ENCODE peak calls at places on chromosomes 3 and 15, in five cellular contexts. One of them, this sample, is unnamed.

GRCh38 chr3:162978136-162978535 is 1481.5 kb downstream of the OTOL1 start:
- DNase-seq in dorsolateral prefrontal cortex: no peak
- DNase-seq in fibroblast of lung: no peak
- DNase-seq in endothelial cell: no peak
- DNase-seq in transverse colon: no peak
- DNase-seq in this sample: peak; percentile 18

GRCh38 chr3:116314476-116314875 is 130.8 kb downstream of the LSAMP start:
- DNase-seq in endothelial cell: no peak
- DNase-seq in dorsolateral prefrontal cortex: no peak
- DNase-seq in fibroblast of lung: peak; percentile 74
- DNase-seq in transverse colon: no peak
- DNase-seq in this sample: no peak

GRCh38 chr3:57956119-57956832 is 51.9 kb upstream of the FLNB start:
- DNase-seq in dorsolateral prefrontal cortex: no peak
- DNase-seq in transverse colon: no peak
- DNase-seq in endothelial cell: no peak
- DNase-seq in fibroblast of lung: peak; percentile 94
- DNase-seq in this sample: peak; percentile 96

GRCh38 chr3:64293121-64293520 is 67.9 kb upstream of the PRICKLE2 start:
- DNase-seq in endothelial cell: no peak
- DNase-seq in dorsolateral prefrontal cortex: peak; percentile 38
- DNase-seq in transverse colon: no peak
- DNase-seq in fibroblast of lung: no peak
- DNase-seq in this sample: no peak

GRCh38 chr3:127043041-127043641 is 60.2 kb downstream of the PLXNA1 start:
- DNase-seq in endothelial cell: no peak
- DNase-seq in dorsolateral prefrontal cortex: no peak
- DNase-seq in fibroblast of lung: peak; percentile 50
- DNase-seq in transverse colon: no peak
- DNase-seq in this sample: no peak

GRCh38 chr15:75036269-75036668 is 12.9 kb downstream of the PPCDC start:
- DNase-seq in fibroblast of lung: no peak
- DNase-seq in dorsolateral prefrontal cortex: no peak
- DNase-seq in transverse colon: peak; percentile 68
- DNase-seq in endothelial cell: no peak
- DNase-seq in this sample: peak; percentile 70

GRCh38 chr15:81372571-81372970 is 1.4 kb downstream of the TMC3 start:
- DNase-seq in fibroblast of lung: no peak
- DNase-seq in endothelial cell: no peak
- DNase-seq in dorsolateral prefrontal cortex: no peak
- DNase-seq in transverse colon: no peak
- DNase-seq in this sample: no peak

GRCh38 chr3:111787556-111788463 is 71.3 kb upstream of the PHLDB2 start:
- DNase-seq in transverse colon: no peak
- DNase-seq in endothelial cell: no peak
- DNase-seq in dorsolateral prefrontal cortex: no peak
- DNase-seq in fibroblast of lung: no peak
- DNase-seq in this sample: no peak

GRCh38 chr3:147945968-147946519 is 536.9 kb downstream of the ZIC1 start:
- DNase-seq in dorsolateral prefrontal cortex: no peak
- DNase-seq in endothelial cell: no peak
- DNase-seq in fibroblast of lung: peak; percentile 94
- DNase-seq in transverse colon: peak; percentile 15
- DNase-seq in this sample: peak; percentile 95

GRCh38 chr15:39919396-39919739 is 698 bp downstream of the GPR176 start:
- DNase-seq in fibroblast of lung: no peak
- DNase-seq in transverse colon: no peak
- DNase-seq in dorsolateral prefrontal cortex: no peak
- DNase-seq in endothelial cell: peak; percentile 9
- DNase-seq in this sample: no peak

GRCh38 chr15:27454281-27455060 is 483.5 kb downstream of the GABRG3 start:
- DNase-seq in transverse colon: no peak
- DNase-seq in fibroblast of lung: peak; percentile 97
- DNase-seq in dorsolateral prefrontal cortex: no peak
- DNase-seq in endothelial cell: no peak
- DNase-seq in this sample: peak; percentile 67

GRCh38 chr3:170355738-170356595 is 1.5 kb upstream of the SKIL start:
- DNase-seq in transverse colon: peak; percentile 56
- DNase-seq in fibroblast of lung: peak; percentile 69
- DNase-seq in dorsolateral prefrontal cortex: peak; percentile 38
- DNase-seq in endothelial cell: peak; percentile 22
- DNase-seq in this sample: peak; percentile 25

GRCh38 chr15:70196314-70197291 is 98.9 kb upstream of the TLE3 start:
- DNase-seq in fibroblast of lung: peak; percentile 99
- DNase-seq in endothelial cell: no peak
- DNase-seq in transverse colon: peak; percentile 60
- DNase-seq in dorsolateral prefrontal cortex: no peak
- DNase-seq in this sample: peak; percentile 73

GRCh38 chr3:150754896-150755295 is 8.1 kb downstream of the SIAH2 start:
- DNase-seq in endothelial cell: no peak
- DNase-seq in dorsolateral prefrontal cortex: no peak
- DNase-seq in fibroblast of lung: no peak
- DNase-seq in transverse colon: no peak
- DNase-seq in this sample: no peak

DNA sequence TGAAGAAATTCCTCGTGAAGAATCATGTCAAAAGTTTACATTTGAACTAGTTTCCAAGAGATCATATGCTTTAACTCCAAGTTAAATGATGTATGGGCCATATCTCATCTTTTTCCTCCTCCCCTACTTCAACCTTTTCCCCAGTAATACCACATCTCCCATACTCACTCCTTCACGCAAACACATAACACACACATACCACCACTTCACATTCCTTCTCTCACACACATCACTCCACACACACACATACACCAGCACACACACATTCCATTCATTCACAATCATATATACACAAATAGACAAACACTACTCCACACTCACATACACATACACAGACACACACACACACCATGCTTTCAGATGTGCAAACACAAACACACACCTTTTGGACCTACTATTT is 769.0 kb upstream of the NR2F2 start:
- DNase-seq in fibroblast of lung: peak; percentile 62
- DNase-seq in endothelial cell: no peak
- DNase-seq in transverse colon: no peak
- DNase-seq in dorsolateral prefrontal cortex: no peak
- DNase-seq in this sample: no peak
- TF ChIP-seq CTCF in fibroblast of lung: no peak
- TF ChIP-seq CTCF in endothelial cell: no peak
- TF ChIP-seq CTCF in transverse colon: no peak
- TF ChIP-seq CTCF in dorsolateral prefrontal cortex: no peak
- TF ChIP-seq CTCF in this sample: no peak

DNA sequence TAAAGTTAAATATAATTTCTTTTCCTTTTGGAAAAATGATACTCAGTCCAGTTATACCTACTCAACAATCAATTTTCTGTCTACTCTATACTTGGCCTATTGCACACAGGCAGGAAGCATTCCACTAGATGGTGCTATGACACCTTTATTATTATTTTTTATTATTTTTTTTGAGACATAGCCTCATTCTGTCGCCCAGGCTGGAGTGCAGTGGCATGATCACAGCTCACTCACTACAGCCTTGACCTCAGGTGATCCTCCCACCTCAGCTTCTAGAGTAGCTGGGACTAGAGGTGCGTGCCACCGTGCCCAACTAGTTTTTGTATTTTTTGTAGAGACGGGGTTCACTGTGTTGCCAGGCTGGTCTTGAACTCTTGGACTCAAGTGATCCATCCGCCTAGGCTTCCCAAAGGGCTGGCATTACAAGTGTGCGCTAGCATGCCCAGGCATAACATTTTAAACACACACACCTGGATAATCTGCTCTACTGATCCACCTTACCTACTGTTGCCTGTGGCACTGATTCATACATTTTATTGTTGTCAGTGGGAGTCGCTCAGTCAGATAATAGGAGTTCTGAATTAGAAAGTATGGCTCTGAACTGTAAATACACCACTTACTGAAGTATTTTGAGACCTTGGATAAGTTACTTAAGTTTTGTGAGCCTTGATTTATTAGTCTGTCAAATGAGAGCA is 56.2 kb downstream of the EIF3J start:
- DNase-seq in transverse colon: no peak
- DNase-seq in endothelial cell: no peak
- DNase-seq in dorsolateral prefrontal cortex: no peak
- DNase-seq in fibroblast of lung: no peak
- DNase-seq in this sample: peak; percentile 26
- TF ChIP-seq CTCF in transverse colon: peak; percentile 11
- TF ChIP-seq CTCF in endothelial cell: peak; percentile 41
- TF ChIP-seq CTCF in dorsolateral prefrontal cortex: peak; percentile 53
- TF ChIP-seq CTCF in fibroblast of lung: peak; percentile 34
- TF ChIP-seq CTCF in this sample: peak; percentile 60

GRCh38 chr15:65101418-65101890 is 13.5 kb downstream of the UBAP1L start:
- DNase-seq in fibroblast of lung: peak; percentile 29
- DNase-seq in transverse colon: peak; percentile 83
- DNase-seq in dorsolateral prefrontal cortex: peak; percentile 64
- DNase-seq in endothelial cell: peak; percentile 88
- DNase-seq in this sample: peak; percentile 63

GRCh38 chr15:65099336-65099735 is 15.7 kb downstream of the UBAP1L start:
- DNase-seq in endothelial cell: no peak
- DNase-seq in transverse colon: no peak
- DNase-seq in fibroblast of lung: no peak
- DNase-seq in dorsolateral prefrontal cortex: no peak
- DNase-seq in this sample: no peak

GRCh38 chr15:65102912-65103311 is 12.1 kb downstream of the UBAP1L start:
- DNase-seq in dorsolateral prefrontal cortex: no peak
- DNase-seq in fibroblast of lung: no peak
- DNase-seq in transverse colon: no peak
- DNase-seq in endothelial cell: no peak
- DNase-seq in this sample: no peak

GRCh38 chr15:65100427-65100826 is 14.6 kb downstream of the UBAP1L start:
- DNase-seq in transverse colon: peak; percentile 58
- DNase-seq in fibroblast of lung: no peak
- DNase-seq in dorsolateral prefrontal cortex: no peak
- DNase-seq in endothelial cell: no peak
- DNase-seq in this sample: no peak

GRCh38 chr15:65101891-65102708 is 12.9 kb downstream of the UBAP1L start:
- DNase-seq in fibroblast of lung: no peak
- DNase-seq in transverse colon: no peak
- DNase-seq in dorsolateral prefrontal cortex: no peak
- DNase-seq in endothelial cell: peak; percentile 56
- DNase-seq in this sample: no peak
- TF ChIP-seq CTCF in fibroblast of lung: no peak
- TF ChIP-seq CTCF in transverse colon: no peak
- TF ChIP-seq CTCF in dorsolateral prefrontal cortex: no peak
- TF ChIP-seq CTCF in endothelial cell: no peak
- TF ChIP-seq CTCF in this sample: no peak

DNA sequence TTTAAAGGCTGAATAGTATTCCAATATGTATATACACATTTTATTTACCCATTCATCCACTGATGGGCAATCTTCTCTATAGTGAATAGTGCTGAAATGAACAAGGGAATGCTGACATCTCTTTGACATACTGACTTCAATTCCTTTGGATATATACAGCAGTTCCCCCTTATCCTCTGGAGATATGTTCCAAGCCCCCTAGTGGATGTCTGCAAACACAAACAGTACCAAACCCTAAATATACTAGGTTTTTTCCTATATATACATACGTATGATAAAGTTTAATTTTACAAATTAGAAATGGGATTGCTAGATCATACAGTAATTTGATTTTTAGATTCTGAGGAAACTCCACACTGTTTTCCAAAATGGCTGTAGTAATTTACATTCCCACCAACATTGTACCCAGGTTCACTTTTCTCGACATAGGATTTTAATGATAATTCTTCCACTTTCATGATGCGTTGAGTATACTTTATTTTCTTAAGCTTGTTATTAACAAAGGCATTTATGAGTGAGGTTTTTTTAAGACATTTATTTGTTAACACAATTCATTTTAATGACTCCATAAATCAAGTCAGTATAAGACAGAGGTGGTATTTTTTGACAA is 38.2 kb downstream of the VPS13C start:
- DNase-seq in dorsolateral prefrontal cortex: no peak
- DNase-seq in fibroblast of lung: no peak
- DNase-seq in endothelial cell: no peak
- DNase-seq in transverse colon: no peak
- DNase-seq in this sample: peak; percentile 8
- TF ChIP-seq CTCF in dorsolateral prefrontal cortex: no peak
- TF ChIP-seq CTCF in fibroblast of lung: no peak
- TF ChIP-seq CTCF in endothelial cell: peak; percentile 60
- TF ChIP-seq CTCF in transverse colon: no peak
- TF ChIP-seq CTCF in this sample: peak; percentile 39

DNA sequence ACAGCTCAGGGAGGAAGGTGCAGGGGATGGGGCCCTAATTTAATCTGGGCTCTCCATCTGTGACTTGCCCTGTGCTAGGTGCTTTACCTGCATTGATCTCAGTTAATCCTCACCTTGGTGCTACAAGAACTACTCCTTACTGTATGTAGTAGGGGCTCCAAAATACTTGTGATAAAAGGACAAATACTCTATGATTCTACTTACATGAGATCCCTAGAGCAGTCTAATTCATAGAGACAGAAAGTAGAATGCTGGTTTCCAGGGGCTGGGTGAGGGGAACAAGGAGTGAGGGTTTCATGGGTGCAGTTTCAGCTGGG is 67.2 kb downstream of the SLC6A1 start:
- DNase-seq in transverse colon: no peak
- DNase-seq in fibroblast of lung: no peak
- DNase-seq in dorsolateral prefrontal cortex: no peak
- DNase-seq in endothelial cell: no peak
- DNase-seq in this sample: no peak
- TF ChIP-seq CTCF in transverse colon: no peak
- TF ChIP-seq CTCF in fibroblast of lung: no peak
- TF ChIP-seq CTCF in dorsolateral prefrontal cortex: no peak
- TF ChIP-seq CTCF in endothelial cell: no peak
- TF ChIP-seq CTCF in this sample: no peak

GRCh38 chr3:133211449-133211848 is 173.3 kb downstream of the TMEM108 start:
- DNase-seq in endothelial cell: no peak
- DNase-seq in dorsolateral prefrontal cortex: no peak
- DNase-seq in fibroblast of lung: peak; percentile 27
- DNase-seq in transverse colon: no peak
- DNase-seq in this sample: no peak

GRCh38 chr3:133213942-133214341 is 175.8 kb downstream of the TMEM108 start:
- DNase-seq in dorsolateral prefrontal cortex: no peak
- DNase-seq in transverse colon: no peak
- DNase-seq in endothelial cell: no peak
- DNase-seq in fibroblast of lung: no peak
- DNase-seq in this sample: no peak

GRCh38 chr3:133209871-133210550 is 171.8 kb downstream of the TMEM108 start:
- DNase-seq in dorsolateral prefrontal cortex: no peak
- DNase-seq in endothelial cell: no peak
- DNase-seq in transverse colon: no peak
- DNase-seq in fibroblast of lung: peak; percentile 61
- DNase-seq in this sample: peak; percentile 30

GRCh38 chr3:133206921-133207320 is 168.7 kb downstream of the TMEM108 start:
- DNase-seq in endothelial cell: no peak
- DNase-seq in transverse colon: no peak
- DNase-seq in fibroblast of lung: no peak
- DNase-seq in dorsolateral prefrontal cortex: no peak
- DNase-seq in this sample: no peak

DNA sequence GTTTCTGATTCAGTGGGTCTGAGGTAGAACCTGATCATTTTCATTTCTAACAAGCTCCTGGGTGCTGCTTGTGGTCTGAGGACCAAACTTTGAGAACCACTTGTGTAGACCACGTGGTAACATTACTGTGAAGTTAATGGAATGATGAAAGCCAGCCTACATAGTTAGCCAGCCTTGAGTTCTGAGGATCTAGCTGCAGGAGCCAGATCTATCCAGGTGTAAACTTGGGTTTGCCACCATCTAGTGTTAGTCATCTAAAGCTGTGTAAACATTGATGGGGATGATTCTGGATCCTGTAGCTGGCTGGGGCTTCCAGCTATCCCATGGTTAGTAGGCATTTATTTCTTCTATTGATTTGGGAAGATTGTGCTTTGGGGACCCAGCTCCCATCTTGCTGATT is 170.0 kb downstream of the TMEM108 start:
- DNase-seq in endothelial cell: no peak
- DNase-seq in dorsolateral prefrontal cortex: no peak
- DNase-seq in transverse colon: no peak
- DNase-seq in fibroblast of lung: peak; percentile 7
- DNase-seq in this sample: no peak
- TF ChIP-seq CTCF in endothelial cell: no peak
- TF ChIP-seq CTCF in dorsolateral prefrontal cortex: no peak
- TF ChIP-seq CTCF in transverse colon: no peak
- TF ChIP-seq CTCF in fibroblast of lung: no peak
- TF ChIP-seq CTCF in this sample: no peak